ENCODE peak calls at places on chromosome 19, in ten cellular contexts. X is HCT116, F is PC-3, I is GM23248, K is OCI-LY7, U is SK-N-SH, G is PC-9, Y is MM.1S, C is hepatocyte, A is Karpas-422. E is an unnamed sample.

GRCh38 chr19:10120538-10121198 is 969 bp upstream of the EIF3G start:
- DNase-seq in X (no peak), F (peak; percentile 96), I (peak; percentile 96), K (no peak), U (no peak), G (no peak), Y (no peak), C (no peak), A (no peak), E (no peak)

GRCh38 chr19:55426042-55426441 is 17.1 kb downstream of the SHISA7 start:
- DNase-seq in X (no peak), F (no peak), I (no peak), K (no peak), U (no peak), G (no peak), Y (no peak), C (no peak), A (no peak), E (no peak)

GRCh38 chr19:2573916-2574315 is 98.0 kb downstream of the GADD45B start:
- DNase-seq in X (no peak), F (no peak), I (no peak), K (no peak), U (no peak), G (no peak), Y (no peak), C (no peak), A (no peak), E (no peak)

GRCh38 chr19:2385053-2385721 is 25.1 kb downstream of the TMPRSS9 start:
- DNase-seq in X (peak; percentile 97), F (peak; percentile 83), I (peak; percentile 87), K (peak; percentile 21), U (peak; percentile 95), G (peak; percentile 54), Y (no peak), C (peak; percentile 76), A (no peak), E (peak; percentile 91)

GRCh38 chr19:18284710-18285430 is 3.4 kb upstream of the JUND start:
- DNase-seq in X (no peak), F (no peak), I (no peak), K (no peak), U (no peak), G (no peak), Y (no peak), C (no peak), A (no peak), E (no peak)

GRCh38 chr19:18304496-18305312 is 18.2 kb downstream of the LSM4 start:
- DNase-seq in X (no peak), F (peak; percentile 34), I (peak; percentile 94), K (peak; percentile 83), U (peak; percentile 92), G (peak; percentile 88), Y (peak; percentile 58), C (peak; percentile 94), A (peak; percentile 84), E (peak; percentile 65)

GRCh38 chr19:30719189-30719990 is 347.2 kb downstream of the ZNF536 start:
- DNase-seq in X (no peak), F (no peak), I (peak; percentile 54), K (no peak), U (peak; percentile 90), G (no peak), Y (peak; percentile 14), C (peak; percentile 74), A (no peak), E (peak; percentile 68)

GRCh38 chr19:30519607-30520205 is 147.5 kb downstream of the ZNF536 start:
- DNase-seq in X (no peak), F (no peak), I (no peak), K (no peak), U (no peak), G (no peak), Y (no peak), C (no peak), A (no peak), E (no peak)

GRCh38 chr19:35349614-35350521 is 2.2 kb downstream of the FFAR1 start:
- DNase-seq in X (no peak), F (no peak), I (no peak), K (peak; percentile 48), U (no peak), G (no peak), Y (no peak), C (no peak), A (peak; percentile 62), E (no peak)

GRCh38 chr19:632228-633067 is 889 bp downstream of the POLRMT start:
- DNase-seq in X (no peak), F (peak; percentile 40), I (peak; percentile 88), K (peak; percentile 63), U (peak; percentile 68), G (peak; percentile 50), Y (peak; percentile 67), C (peak; percentile 75), A (peak; percentile 81), E (peak; percentile 72)

GRCh38 chr19:17757125-17757524 is 5.8 kb downstream of the FCHO1 start:
- DNase-seq in X (no peak), F (peak; percentile 79), I (peak; percentile 63), K (no peak), U (peak; percentile 76), G (peak; percentile 45), Y (no peak), C (peak; percentile 51), A (no peak), E (no peak)

GRCh38 chr19:55809381-55810058 is 22.3 kb downstream of the NLRP11 start:
- DNase-seq in X (peak; percentile 90), F (peak; percentile 80), I (peak; percentile 70), K (peak; percentile 89), U (peak; percentile 61), G (peak; percentile 54), Y (peak; percentile 48), C (peak; percentile 41), A (peak; percentile 96), E (peak; percentile 80)

GRCh38 chr19:13812544-13812943 is 17.3 kb downstream of the ZSWIM4 start:
- DNase-seq in X (no peak), F (no peak), I (no peak), K (no peak), U (no peak), G (no peak), Y (no peak), C (no peak), A (no peak), E (no peak)

GRCh38 chr19:42130254-42130573 is 2.0 kb downstream of the POU2F2 start:
- DNase-seq in X (no peak), F (no peak), I (no peak), K (no peak), U (no peak), G (no peak), Y (no peak), C (no peak), A (no peak), E (no peak)
- H3K4me1 ChIP-seq in X (peaks cover 9% of the 10 kb centered on the region), F (peaks cover 6% of the 10 kb centered on the region), I (peaks cover 33% of the 10 kb centered on the region), K (peaks cover 75% of the 10 kb centered on the region), U (peaks cover 3% of the 10 kb centered on the region), G (no peaks in the 10 kb centered on the region), Y (peaks cover 46% of the 10 kb centered on the region), C (peaks cover 10% of the 10 kb centered on the region), A (peaks cover 76% of the 10 kb centered on the region), E (peaks cover 10% of the 10 kb centered on the region)

GRCh38 chr19:5307655-5308054 is 33.0 kb downstream of the PTPRS start:
- DNase-seq in X (no peak), F (no peak), I (no peak), K (no peak), U (no peak), G (no peak), Y (no peak), C (no peak), A (no peak), E (no peak)
- H3K9me2 ChIP-seq in X (no peaks in the 10 kb centered on the region), F (no peaks in the 10 kb centered on the region), I (no peaks in the 10 kb centered on the region), K (no peaks in the 10 kb centered on the region), U (no peaks in the 10 kb centered on the region), G (no peaks in the 10 kb centered on the region), Y (no peaks in the 10 kb centered on the region), C (no peaks in the 10 kb centered on the region), A (no peaks in the 10 kb centered on the region), E (no peaks in the 10 kb centered on the region)

GRCh38 chr19:21843081-21843480 is 7.1 kb upstream of the ZNF43 start:
- DNase-seq in X (no peak), F (no peak), I (no peak), K (no peak), U (no peak), G (no peak), Y (no peak), C (no peak), A (no peak), E (no peak)

GRCh38 chr19:21838646-21839045 is 2.7 kb upstream of the ZNF43 start:
- DNase-seq in X (no peak), F (no peak), I (no peak), K (no peak), U (no peak), G (no peak), Y (no peak), C (no peak), A (no peak), E (no peak)

GRCh38 chr19:21841081-21841783 is 5.2 kb upstream of the ZNF43 start:
- DNase-seq in X (no peak), F (no peak), I (no peak), K (no peak), U (no peak), G (no peak), Y (no peak), C (peak; percentile 19), A (no peak), E (no peak)

GRCh38 chr19:21839966-21840365 is 4.0 kb upstream of the ZNF43 start:
- DNase-seq in X (no peak), F (no peak), I (no peak), K (no peak), U (no peak), G (no peak), Y (no peak), C (no peak), A (no peak), E (no peak)

DNA sequence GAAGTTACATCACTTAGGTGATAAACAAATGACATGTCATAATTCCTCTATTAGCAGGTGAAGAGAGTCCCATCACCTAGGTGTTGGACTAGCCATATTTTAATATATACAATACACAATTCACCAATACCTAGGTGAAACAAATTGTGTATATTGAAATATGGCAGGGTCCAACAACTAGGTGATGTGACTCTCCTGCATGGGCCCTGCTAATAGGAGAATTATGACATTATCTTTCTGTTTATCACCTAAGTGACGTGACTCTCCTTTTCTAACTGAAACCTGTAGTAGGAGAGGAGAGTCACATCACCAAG is 5.8 kb upstream of the ZNF43 start:
- DNase-seq in X (no peak), F (no peak), I (no peak), K (no peak), U (no peak), G (no peak), Y (no peak), C (no peak), A (no peak), E (no peak)
- H3K4me1 ChIP-seq in X (no peaks in the 10 kb centered on the region), F (no peaks in the 10 kb centered on the region), I (no peaks in the 10 kb centered on the region), K (peaks cover 6% of the 10 kb centered on the region), U (no peaks in the 10 kb centered on the region), G (no peaks in the 10 kb centered on the region), Y (no peaks in the 10 kb centered on the region), C (no peaks in the 10 kb centered on the region), A (peaks cover 4% of the 10 kb centered on the region), E (peaks cover 4% of the 10 kb centered on the region)

GRCh38 chr19:7801020-7801570 is 28.9 kb upstream of the EVI5L start:
- DNase-seq in X (no peak), F (no peak), I (no peak), K (no peak), U (no peak), G (no peak), Y (no peak), C (no peak), A (no peak), E (no peak)

GRCh38 chr19:7795555-7796161 is 32.6 kb downstream of the CLEC4M start:
- DNase-seq in X (no peak), F (peak; percentile 85), I (no peak), K (no peak), U (no peak), G (no peak), Y (no peak), C (no peak), A (no peak), E (no peak)

GRCh38 chr19:7799640-7800355 is 30.2 kb upstream of the EVI5L start:
- DNase-seq in X (peak; percentile 76), F (peak; percentile 94), I (peak; percentile 87), K (peak; percentile 76), U (peak; percentile 73), G (peak; percentile 61), Y (peak; percentile 63), C (peak; percentile 85), A (peak; percentile 88), E (peak; percentile 94)
- H3K9me2 ChIP-seq in X (no peaks in the 10 kb centered on the region), F (no peaks in the 10 kb centered on the region), I (no peaks in the 10 kb centered on the region), K (no peaks in the 10 kb centered on the region), U (no peaks in the 10 kb centered on the region), G (no peaks in the 10 kb centered on the region), Y (no peaks in the 10 kb centered on the region), C (no peaks in the 10 kb centered on the region), A (no peaks in the 10 kb centered on the region), E (no peaks in the 10 kb centered on the region)

E was measured in GM23338.